ENCODE peak calls at places on chromosome 20, in nine cellular contexts. Z is lower leg skin; M is HFFc6; S is ascending aorta; U is RWPE1; P is Calu3; X is CD4-positive, alpha-beta T cell; E is H1; H is OCI-LY7. C is an unnamed sample.
A peak's percentile ranks its signal among the peaks of the same experiment; 100 is the strongest.

GRCh38 chr20:32638848-32639247 is 34.9 kb downstream of the C20orf203 start:
- DNase-seq in Z (no peak), M (no peak), S (no peak), U (peak; percentile 84), P (no peak), X (no peak), E (no peak), H (no peak), C (no peak)

GRCh38 chr20:2865630-2866029 is 7.7 kb upstream of the PTPRA start:
- DNase-seq in Z (no peak), M (no peak), S (no peak), U (no peak), P (no peak), X (no peak), E (peak; percentile 73), H (peak; percentile 18), C (no peak)

GRCh38 chr20:64161595-64162238 is 2.5 kb upstream of the MYT1 start:
- DNase-seq in Z (no peak), M (no peak), S (no peak), U (peak; percentile 88), P (peak; percentile 71), X (peak; percentile 4), E (peak; percentile 85), H (no peak), C (peak; percentile 69)

GRCh38 chr20:23875606-23876237 is 3.8 kb downstream of the CST5 start:
- DNase-seq in Z (no peak), M (no peak), S (no peak), U (no peak), P (no peak), X (no peak), E (no peak), H (no peak), C (no peak)

GRCh38 chr20:10812738-10813327 is 139.0 kb upstream of the JAG1 start:
- DNase-seq in Z (no peak), M (no peak), S (no peak), U (no peak), P (no peak), X (no peak), E (no peak), H (no peak), C (no peak)

GRCh38 chr20:50189681-50190250 is 864 bp upstream of the CEBPB start:
- DNase-seq in Z (peak; percentile 62), M (no peak), S (no peak), U (peak; percentile 57), P (no peak), X (peak; percentile 24), E (no peak), H (peak; percentile 55), C (no peak)

GRCh38 chr20:63698739-63699465 is 2.5 kb downstream of the TNFRSF6B start:
- DNase-seq in Z (no peak), M (peak; percentile 72), S (no peak), U (peak; percentile 96), P (peak; percentile 93), X (no peak), E (no peak), H (no peak), C (peak; percentile 75)

GRCh38 chr20:51457281-51457932 is 85.1 kb downstream of the NFATC2 start:
- DNase-seq in Z (peak; percentile 46), M (peak; percentile 45), S (no peak), U (peak; percentile 77), P (peak; percentile 39), X (no peak), E (no peak), H (peak; percentile 37), C (no peak)

GRCh38 chr20:3820901-3821727 is 767 bp downstream of the AP5S1 start:
- DNase-seq in Z (no peak), M (no peak), S (no peak), U (no peak), P (no peak), X (no peak), E (no peak), H (no peak), C (no peak)

GRCh38 chr20:6588296-6588695 is 179.2 kb upstream of the BMP2 start:
- DNase-seq in Z (no peak), M (no peak), S (no peak), U (no peak), P (no peak), X (no peak), E (no peak), H (no peak), C (no peak)

GRCh38 chr20:16308754-16309153 is 264.5 kb downstream of the KIF16B start:
- DNase-seq in Z (no peak), M (no peak), S (no peak), U (no peak), P (no peak), X (no peak), E (no peak), H (no peak), C (no peak)

GRCh38 chr20:39661833-39662232 is 699.7 kb downstream of the DHX35 start:
- DNase-seq in Z (no peak), M (peak; percentile 0), S (no peak), U (no peak), P (no peak), X (no peak), E (no peak), H (no peak), C (no peak)

GRCh38 chr20:20465259-20465658 is 97.4 kb downstream of the INSM1 start:
- DNase-seq in Z (no peak), M (no peak), S (no peak), U (no peak), P (no peak), X (no peak), E (peak; percentile 64), H (peak; percentile 13), C (no peak)
- TF ChIP-seq CTCF in Z (no peak), M (peak; percentile 65), S (no peak), U (no peak), P (no peak), X (no peak), E (peak; percentile 54), H (peak; percentile 45), C (peak; percentile 44)

GRCh38 chr20:25275813-25276532 is 28.1 kb downstream of the PYGB start:
- DNase-seq in Z (no peak), M (no peak), S (no peak), U (no peak), P (no peak), X (no peak), E (peak; percentile 42), H (no peak), C (no peak)

GRCh38 chr20:25278636-25279361 is 30.9 kb downstream of the PYGB start:
- DNase-seq in Z (no peak), M (no peak), S (no peak), U (no peak), P (no peak), X (no peak), E (peak; percentile 29), H (no peak), C (no peak)

GRCh38 chr20:25277941-25278521 is 30.1 kb downstream of the PYGB start:
- DNase-seq in Z (no peak), M (no peak), S (no peak), U (no peak), P (no peak), X (no peak), E (peak; percentile 36), H (no peak), C (no peak)

GRCh38 chr20:25276533-25277050 is 28.7 kb downstream of the PYGB start:
- DNase-seq in Z (no peak), M (no peak), S (no peak), U (no peak), P (no peak), X (no peak), E (peak; percentile 37), H (no peak), C (no peak)

DNA sequence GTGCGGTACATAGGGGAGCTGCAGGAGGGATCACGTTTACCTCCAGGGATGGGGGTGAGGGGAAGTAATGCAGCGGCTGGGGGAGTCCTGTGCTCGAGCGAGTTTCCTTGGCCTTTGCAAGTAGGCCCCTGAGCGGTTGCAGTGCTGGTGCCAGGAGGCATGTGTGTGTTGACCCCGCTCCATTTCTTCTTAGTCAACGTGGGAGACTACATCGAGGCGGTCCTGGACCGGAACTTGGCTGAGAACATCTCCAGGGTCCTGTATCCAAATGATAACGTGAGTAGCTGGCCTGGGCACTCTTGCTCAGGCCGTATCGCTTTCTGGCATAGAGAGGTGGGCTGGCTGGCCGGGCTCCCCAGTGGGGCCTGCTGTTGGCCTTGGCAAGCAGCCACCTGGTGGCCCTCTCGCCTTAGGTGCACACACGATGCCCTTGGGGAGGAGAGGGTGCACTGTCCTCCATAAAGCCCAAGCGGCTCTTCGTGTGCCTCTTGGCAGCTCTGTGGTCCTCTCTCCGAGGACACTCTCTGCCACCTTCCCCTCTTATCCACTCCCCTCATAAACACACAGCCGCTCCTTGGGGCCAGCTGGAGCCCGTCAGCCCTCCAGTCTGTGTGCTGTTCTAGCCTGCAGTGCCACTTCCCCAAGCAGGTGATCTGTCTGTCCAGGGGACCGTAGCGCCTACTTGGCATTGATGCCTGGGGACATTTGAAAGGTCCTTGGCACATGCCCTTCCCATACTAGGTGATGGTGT is 29.3 kb downstream of the PYGB start:
- DNase-seq in Z (no peak), M (no peak), S (no peak), U (no peak), P (no peak), X (no peak), E (peak; percentile 39), H (no peak), C (no peak)
- TF ChIP-seq CTCF in Z (no peak), M (no peak), S (no peak), U (no peak), P (no peak), X (no peak), E (no peak), H (no peak), C (no peak)

GRCh38 chr20:20497242-20497985 is 129.5 kb downstream of the INSM1 start:
- DNase-seq in Z (no peak), M (no peak), S (no peak), U (no peak), P (no peak), X (no peak), E (no peak), H (no peak), C (peak; percentile 32)

GRCh38 chr20:20498081-20498861 is 130.4 kb downstream of the INSM1 start:
- DNase-seq in Z (no peak), M (peak; percentile 32), S (no peak), U (no peak), P (no peak), X (no peak), E (no peak), H (no peak), C (no peak)

GRCh38 chr20:20500312-20500711 is 132.4 kb downstream of the INSM1 start:
- DNase-seq in Z (no peak), M (no peak), S (no peak), U (no peak), P (no peak), X (no peak), E (no peak), H (no peak), C (no peak)

GRCh38 chr20:20501128-20501527 is 133.2 kb downstream of the INSM1 start:
- DNase-seq in Z (no peak), M (no peak), S (no peak), U (no peak), P (no peak), X (no peak), E (no peak), H (no peak), C (no peak)

GRCh38 chr20:20499469-20499868 is 131.6 kb downstream of the INSM1 start:
- DNase-seq in Z (no peak), M (no peak), S (no peak), U (no peak), P (no peak), X (no peak), E (no peak), H (no peak), C (no peak)
- TF ChIP-seq CTCF in Z (no peak), M (no peak), S (no peak), U (no peak), P (no peak), X (no peak), E (no peak), H (no peak), C (no peak)

GRCh38 chr20:44196278-44196677 is 9.3 kb upstream of the JPH2 start:
- DNase-seq in Z (no peak), M (peak; percentile 17), S (no peak), U (peak; percentile 50), P (no peak), X (no peak), E (no peak), H (no peak), C (no peak)
- TF ChIP-seq CTCF in Z (no peak), M (peak; percentile 32), S (no peak), U (peak; percentile 24), P (no peak), X (no peak), E (no peak), H (peak; percentile 57), C (no peak)

C was measured in GM10248.